ENCODE peak calls at places on chromosomes 7 and 10, in six cellular contexts. F, E, K, N, P and W are unnamed samples.

GRCh38 chr10:131311661-131312260 is at the start of gene TCERG1L:
- DNase-seq in F (no peak), E (peak; percentile 43), K (no peak), N (no peak), P (no peak), W (no peak)

GRCh38 chr10:9268176-9268575 is 1213.7 kb downstream of the GATA3 start:
- DNase-seq in F (no peak), E (no peak), K (no peak), N (no peak), P (no peak), W (no peak)

GRCh38 chr10:1631282-1631681 is 106.0 kb downstream of the ADARB2 start:
- DNase-seq in F (no peak), E (no peak), K (no peak), N (no peak), P (no peak), W (no peak)

GRCh38 chr10:86197166-86197790 is 169.3 kb downstream of the GRID1 start:
- DNase-seq in F (no peak), E (no peak), K (no peak), N (no peak), P (no peak), W (no peak)

GRCh38 chr7:84857336-84857735 is 329.5 kb downstream of the SEMA3D start:
- DNase-seq in F (no peak), E (no peak), K (no peak), N (no peak), P (no peak), W (no peak)

GRCh38 chr7:79406371-79406770 is 47.1 kb downstream of the MAGI2 start:
- DNase-seq in F (no peak), E (no peak), K (no peak), N (no peak), P (no peak), W (no peak)

GRCh38 chr7:51882412-51882811 is 565.8 kb upstream of the COBL start:
- DNase-seq in F (no peak), E (no peak), K (no peak), N (no peak), P (no peak), W (no peak)

GRCh38 chr7:149005427-149006344 is 22.6 kb downstream of the PDIA4 start:
- DNase-seq in F (peak; percentile 75), E (peak; percentile 93), K (peak; percentile 85), N (peak; percentile 79), P (peak; percentile 88), W (peak; percentile 86)

GRCh38 chr10:7696545-7696944 is 6.6 kb upstream of the ITIH2 start:
- DNase-seq in F (no peak), E (peak; percentile 83), K (no peak), N (peak; percentile 37), P (no peak), W (peak; percentile 3)

GRCh38 chr7:43248961-43249807 is 136.7 kb downstream of the HECW1 start:
- DNase-seq in F (no peak), E (peak; percentile 51), K (no peak), N (no peak), P (no peak), W (peak; percentile 55)

GRCh38 chr7:81769891-81770818 is at the start of gene HGF:
- DNase-seq in F (peak; percentile 34), E (peak; percentile 47), K (peak; percentile 66), N (peak; percentile 72), P (peak; percentile 80), W (peak; percentile 63)

GRCh38 chr10:75508239-75508813 is 76.9 kb downstream of the LRMDA start:
- DNase-seq in F (no peak), E (no peak), K (no peak), N (no peak), P (peak; percentile 63), W (no peak)

GRCh38 chr7:51029586-51030230 is 247.0 kb upstream of the GRB10 start:
- DNase-seq in F (no peak), E (no peak), K (no peak), N (no peak), P (no peak), W (peak; percentile 89)

GRCh38 chr7:1940863-1941262 is 270.8 kb downstream of the ELFN1 start:
- DNase-seq in F (no peak), E (peak; percentile 50), K (no peak), N (no peak), P (no peak), W (no peak)

GRCh38 chr7:151541709-151542499 is 22.2 kb upstream of the RHEB start:
- DNase-seq in F (no peak), E (no peak), K (no peak), N (no peak), P (no peak), W (no peak)

GRCh38 chr7:44716205-44716604 is 32.4 kb upstream of the ZMIZ2 start:
- DNase-seq in F (no peak), E (no peak), K (no peak), N (no peak), P (no peak), W (no peak)

GRCh38 chr7:101537935-101538595 is 91.0 kb downstream of the MYL10 start:
- DNase-seq in F (no peak), E (no peak), K (no peak), N (no peak), P (no peak), W (no peak)

GRCh38 chr10:79429751-79430150 is 15.7 kb downstream of the ZCCHC24 start:
- DNase-seq in F (no peak), E (no peak), K (no peak), N (no peak), P (no peak), W (no peak)

GRCh38 chr7:35729061-35729783 is 34.3 kb upstream of the HERPUD2 start:
- DNase-seq in F (no peak), E (no peak), K (no peak), N (no peak), P (no peak), W (no peak)

GRCh38 chr7:159067870-159068787 is 76.5 kb downstream of the VIPR2 start:
- DNase-seq in F (no peak), E (no peak), K (peak; percentile 38), N (peak; percentile 79), P (peak; percentile 59), W (no peak)

GRCh38 chr10:87694011-87694794 is 34.5 kb downstream of the PAPSS2 start:
- DNase-seq in F (no peak), E (no peak), K (no peak), N (no peak), P (no peak), W (no peak)

GRCh38 chr7:158617737-158618128 is 30.1 kb upstream of the PTPRN2 start:
- DNase-seq in F (no peak), E (no peak), K (peak; percentile 45), N (no peak), P (no peak), W (peak; percentile 15)

GRCh38 chr10:127855976-127856375 is 36.8 kb downstream of the CLRN3 start:
- DNase-seq in F (no peak), E (no peak), K (no peak), N (no peak), P (no peak), W (no peak)

GRCh38 chr10:132570771-132571564 is 33.4 kb downstream of the INPP5A start:
- DNase-seq in F (peak; percentile 74), E (no peak), K (no peak), N (no peak), P (no peak), W (no peak)

GRCh38 chr10:49486009-49486408 is 52.9 kb downstream of the ERCC6 start:
- DNase-seq in F (no peak), E (no peak), K (no peak), N (no peak), P (no peak), W (no peak)

GRCh38 chr10:122181901-122182799 is 88.9 kb upstream of the BTBD16 start:
- DNase-seq in F (no peak), E (no peak), K (no peak), N (no peak), P (no peak), W (peak; percentile 22)

GRCh38 chr10:104057717-104058116 is 28.0 kb downstream of the COL17A1 start:
- DNase-seq in F (no peak), E (no peak), K (no peak), N (no peak), P (no peak), W (no peak)

DNA sequence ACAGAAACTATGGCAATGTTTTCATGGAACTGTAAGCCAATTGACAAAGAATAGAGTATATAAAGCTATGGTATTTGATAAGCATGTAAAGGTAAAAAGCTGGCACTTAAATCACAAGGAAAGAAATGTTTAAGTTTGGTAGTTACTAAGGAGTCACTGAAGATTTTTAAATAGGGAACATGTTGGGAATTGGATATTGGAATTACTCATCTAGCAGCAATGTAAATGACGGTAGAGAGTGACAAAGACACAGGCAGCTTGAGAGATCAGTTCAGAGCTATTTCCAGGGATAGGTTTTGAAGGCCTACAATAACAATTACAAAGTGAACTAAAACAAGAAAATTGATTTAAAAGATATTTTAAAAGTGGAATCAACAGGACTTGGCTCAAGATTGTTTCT is 36.8 kb downstream of the SP8 start:
- DNase-seq in F (no peak), E (no peak), K (no peak), N (no peak), P (no peak), W (no peak)
- H3K36me3 ChIP-seq in F (no peaks in the 10 kb centered on the region), E (no peaks in the 10 kb centered on the region), K (no peaks in the 10 kb centered on the region), N (no peaks in the 10 kb centered on the region), P (no peaks in the 10 kb centered on the region), W (no peaks in the 10 kb centered on the region)

GRCh38 chr7:128322040-128322643 is 21.6 kb downstream of the RBM28 start:
- DNase-seq in F (no peak), E (no peak), K (no peak), N (no peak), P (no peak), W (peak; percentile 80)

GRCh38 chr7:128324363-128324680 is 19.4 kb downstream of the RBM28 start:
- DNase-seq in F (no peak), E (no peak), K (no peak), N (no peak), P (no peak), W (no peak)

GRCh38 chr7:128323489-128324362 is 20.0 kb downstream of the RBM28 start:
- DNase-seq in F (no peak), E (no peak), K (no peak), N (no peak), P (no peak), W (peak; percentile 38)

GRCh38 chr7:128321044-128321422 is 22.7 kb downstream of the RBM28 start:
- DNase-seq in F (no peak), E (no peak), K (no peak), N (no peak), P (no peak), W (no peak)

DNA sequence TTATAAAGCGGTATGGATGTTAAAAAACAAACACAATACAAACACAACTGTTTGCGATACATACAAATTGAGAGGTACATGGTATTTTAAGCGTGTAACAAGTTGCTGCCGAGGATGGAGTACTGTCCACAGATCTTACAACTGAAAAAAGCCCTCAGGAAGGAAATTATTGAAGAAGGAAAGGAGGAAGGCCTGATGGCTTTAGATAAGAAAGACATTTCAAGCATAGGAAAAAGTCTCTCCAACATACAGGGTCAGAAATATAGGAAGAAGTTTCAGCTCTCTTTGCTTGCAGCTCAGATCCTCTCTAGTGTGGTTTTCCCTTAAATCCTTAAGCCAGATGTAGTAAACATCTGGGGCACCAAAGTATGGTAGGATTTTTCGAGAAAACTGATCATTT is 25.0 kb downstream of the RBM28 start:
- DNase-seq in F (no peak), E (no peak), K (no peak), N (no peak), P (no peak), W (no peak)
- H3K36me3 ChIP-seq in F (peaks cover 23% of the 10 kb centered on the region), E (peaks cover 100% of the 10 kb centered on the region), K (peaks cover 97% of the 10 kb centered on the region), N (peaks cover 99% of the 10 kb centered on the region), P (no peaks in the 10 kb centered on the region), W (peaks cover 83% of the 10 kb centered on the region)

GRCh38 chr7:131501422-131501821 is 55.0 kb downstream of the PODXL start:
- DNase-seq in F (no peak), E (no peak), K (no peak), N (no peak), P (no peak), W (peak; percentile 31)
- H3K36me3 ChIP-seq in F (no peaks in the 10 kb centered on the region), E (peaks cover 63% of the 10 kb centered on the region), K (peaks cover 35% of the 10 kb centered on the region), N (peaks cover 88% of the 10 kb centered on the region), P (no peaks in the 10 kb centered on the region), W (peaks cover 17% of the 10 kb centered on the region)

GRCh38 chr10:32905466-32905865 is 52.6 kb downstream of the ITGB1 start:
- DNase-seq in F (no peak), E (no peak), K (no peak), N (no peak), P (no peak), W (no peak)
- H3K36me3 ChIP-seq in F (no peaks in the 10 kb centered on the region), E (peaks cover 80% of the 10 kb centered on the region), K (peaks cover 52% of the 10 kb centered on the region), N (peaks cover 91% of the 10 kb centered on the region), P (no peaks in the 10 kb centered on the region), W (peaks cover 87% of the 10 kb centered on the region)